ENCODE peak calls at places on chromosomes 7 and 10, in nine cellular contexts. L is transverse colon, F is stomach, D is upper lobe of left lung, B is ovary, G is K562, Q is A549, E is H1, T is GM12878. J is an unnamed sample.

GRCh38 chr10:109454691-109455090 is 468.6 kb downstream of the XPNPEP1 start:
- DNase-seq in L (no peak), F (no peak), D (no peak), B (no peak), G (no peak), Q (no peak), E (no peak), T (no peak), J (no peak)

GRCh38 chr7:43586251-43586900 is 3.5 kb downstream of the STK17A start:
- DNase-seq in L (no peak), F (no peak), D (no peak), B (no peak), G (no peak), Q (no peak), E (no peak), T (no peak), J (no peak)

GRCh38 chr10:19929466-19930140 is 113.4 kb downstream of the PLXDC2 start:
- DNase-seq in L (no peak), F (no peak), D (no peak), B (no peak), G (no peak), Q (no peak), E (no peak), T (no peak), J (no peak)

GRCh38 chr10:14481752-14482151 is 151.0 kb upstream of the FRMD4A start:
- DNase-seq in L (no peak), F (no peak), D (no peak), B (no peak), G (no peak), Q (no peak), E (no peak), T (no peak), J (no peak)

GRCh38 chr10:100571069-100571817 is 35.5 kb downstream of the HIF1AN start:
- DNase-seq in L (no peak), F (no peak), D (no peak), B (no peak), G (no peak), Q (no peak), E (no peak), T (no peak), J (no peak)

GRCh38 chr10:88318803-88319202 is 264.3 kb downstream of the RNLS start:
- DNase-seq in L (no peak), F (no peak), D (no peak), B (no peak), G (no peak), Q (peak; percentile 6), E (no peak), T (no peak), J (no peak)

GRCh38 chr10:116113721-116114501 is 159.1 kb downstream of the GFRA1 start:
- DNase-seq in L (no peak), F (no peak), D (no peak), B (no peak), G (no peak), Q (no peak), E (peak; percentile 30), T (no peak), J (no peak)

GRCh38 chr7:97430001-97430400 is 301.9 kb upstream of the TAC1 start:
- DNase-seq in L (no peak), F (no peak), D (no peak), B (no peak), G (no peak), Q (no peak), E (no peak), T (no peak), J (no peak)

GRCh38 chr10:101894742-101895141 is 51.1 kb upstream of the KCNIP2 start:
- DNase-seq in L (no peak), F (no peak), D (no peak), B (no peak), G (no peak), Q (no peak), E (no peak), T (no peak), J (no peak)

GRCh38 chr7:158814637-158815036 is 14.7 kb downstream of the ESYT2 start:
- DNase-seq in L (no peak), F (no peak), D (no peak), B (no peak), G (no peak), Q (no peak), E (no peak), T (no peak), J (no peak)

GRCh38 chr10:107436568-107436967 is 272.1 kb upstream of the SORCS1 start:
- DNase-seq in L (no peak), F (no peak), D (no peak), B (no peak), G (no peak), Q (no peak), E (no peak), T (no peak), J (no peak)

GRCh38 chr10:63492788-63493403 is 27.1 kb upstream of the JMJD1C start:
- DNase-seq in L (no peak), F (no peak), D (no peak), B (no peak), G (no peak), Q (no peak), E (no peak), T (no peak), J (no peak)

GRCh38 chr10:63489838-63490237 is 24.1 kb upstream of the JMJD1C start:
- DNase-seq in L (no peak), F (no peak), D (no peak), B (no peak), G (no peak), Q (no peak), E (no peak), T (no peak), J (no peak)

GRCh38 chr10:63494951-63495350 is 26.2 kb upstream of the REEP3 start:
- DNase-seq in L (no peak), F (no peak), D (no peak), B (no peak), G (no peak), Q (no peak), E (no peak), T (no peak), J (no peak)

GRCh38 chr10:63487990-63488389 is 22.2 kb upstream of the JMJD1C start:
- DNase-seq in L (no peak), F (no peak), D (no peak), B (no peak), G (no peak), Q (no peak), E (no peak), T (no peak), J (no peak)

GRCh38 chr10:63491558-63492316 is 26.0 kb upstream of the JMJD1C start:
- DNase-seq in L (no peak), F (no peak), D (peak; percentile 61), B (peak; percentile 40), G (no peak), Q (no peak), E (no peak), T (no peak), J (no peak)
- TF ChIP-seq EP300 in L (no peak), F (no peak), D (no peak), B (no peak), G (no peak), Q (no peak), E (no peak), T (no peak), J (no peak)

GRCh38 chr10:28396317-28396716 is 93.5 kb upstream of the MPP7 start:
- DNase-seq in L (no peak), F (no peak), D (no peak), B (no peak), G (no peak), Q (no peak), E (no peak), T (no peak), J (no peak)

GRCh38 chr10:28400176-28400575 is 97.3 kb upstream of the MPP7 start:
- DNase-seq in L (peak; percentile 61), F (no peak), D (peak; percentile 28), B (no peak), G (no peak), Q (no peak), E (no peak), T (no peak), J (no peak)

GRCh38 chr10:28403090-28403489 is 100.2 kb upstream of the MPP7 start:
- DNase-seq in L (no peak), F (no peak), D (no peak), B (no peak), G (no peak), Q (no peak), E (no peak), T (no peak), J (no peak)

GRCh38 chr10:28397229-28397628 is 94.4 kb upstream of the MPP7 start:
- DNase-seq in L (no peak), F (no peak), D (no peak), B (no peak), G (no peak), Q (no peak), E (no peak), T (no peak), J (no peak)

DNA sequence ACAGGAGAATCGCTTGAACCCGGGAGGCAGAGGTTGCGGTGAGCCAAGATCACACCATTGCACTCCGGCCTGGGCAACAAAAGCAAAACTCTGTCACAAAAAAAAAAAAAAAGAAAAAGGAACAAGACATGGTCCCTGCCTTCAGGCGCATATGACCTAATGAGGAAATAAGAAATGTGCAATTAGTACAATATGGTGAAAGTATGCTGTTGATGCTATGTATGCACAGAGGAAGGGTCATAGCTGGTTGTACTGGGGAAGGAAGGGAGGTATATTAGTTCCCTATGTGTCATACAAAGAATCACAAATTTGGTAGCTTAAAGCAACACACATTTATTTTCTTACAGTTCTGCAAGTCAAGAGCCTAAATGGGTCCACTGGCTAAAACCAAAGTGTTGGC is 97.8 kb upstream of the MPP7 start:
- DNase-seq in L (no peak), F (no peak), D (no peak), B (no peak), G (no peak), Q (no peak), E (no peak), T (no peak), J (no peak)
- H3K27ac ChIP-seq in L (peak overlapping the region; percentile 78), F (no peak overlapping the region), D (peak overlapping the region; percentile 63), B (no peak overlapping the region), G (no peak overlapping the region), Q (no peak overlapping the region), E (no peak overlapping the region), T (no peak overlapping the region), J (no peak overlapping the region)

DNA sequence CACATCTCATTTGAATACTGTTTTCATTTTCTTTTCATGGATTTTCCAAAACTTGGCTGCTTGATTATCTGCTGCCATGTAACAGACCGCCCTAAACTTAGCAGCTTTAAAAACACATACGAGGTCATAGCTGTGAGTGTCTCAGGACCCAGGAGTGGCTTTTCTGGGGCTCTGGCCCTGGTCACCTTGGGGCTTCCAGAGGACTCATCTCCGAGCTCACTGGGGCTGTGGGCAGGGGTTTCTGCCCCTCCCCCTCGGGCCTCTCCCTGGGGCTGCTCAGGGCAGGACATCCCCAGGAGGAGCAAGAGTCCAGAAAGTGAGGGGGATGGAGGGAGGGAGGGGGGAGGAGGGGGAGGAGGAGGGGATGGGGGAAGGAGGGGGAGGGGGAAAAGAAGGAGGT is 77.0 kb downstream of the NKX6-2 start:
- DNase-seq in L (no peak), F (no peak), D (no peak), B (no peak), G (no peak), Q (no peak), E (no peak), T (no peak), J (peak; percentile 31)
- TF ChIP-seq EP300 in L (no peak), F (no peak), D (no peak), B (no peak), G (no peak), Q (no peak), E (no peak), T (no peak), J (no peak)

DNA sequence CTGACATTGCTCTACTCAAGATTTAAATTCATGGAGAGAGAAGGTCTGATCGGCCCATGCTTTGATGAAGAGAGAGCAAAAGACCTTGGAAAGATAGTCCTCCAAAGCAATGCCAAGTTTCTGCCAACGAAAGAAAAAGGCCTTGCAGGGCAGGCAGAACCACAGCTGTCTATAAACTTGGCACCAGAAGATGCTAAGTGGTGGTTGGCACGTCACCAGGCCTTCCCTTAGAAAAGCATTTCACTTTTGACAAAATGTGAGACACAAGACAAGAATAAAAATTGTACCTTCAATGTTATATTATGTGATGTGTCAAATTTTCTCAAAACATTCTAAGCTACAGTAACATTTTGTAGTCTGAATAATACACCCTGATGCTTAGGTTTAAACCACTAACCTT is 42.0 kb upstream of the FGFR2 start:
- DNase-seq in L (no peak), F (no peak), D (no peak), B (no peak), G (no peak), Q (no peak), E (no peak), T (no peak), J (no peak)
- H3K27ac ChIP-seq in L (no peak overlapping the region), F (no peak overlapping the region), D (no peak overlapping the region), B (no peak overlapping the region), G (no peak overlapping the region), Q (no peak overlapping the region), E (no peak overlapping the region), T (no peak overlapping the region), J (no peak overlapping the region)

J was measured in suprapubic skin.